ENCODE peak calls at places on chromosomes 5 and 9, in four cellular contexts. One of them, this sample, is unnamed.

GRCh38 chr9:22446950-22447606 is 454 bp downstream of the DMRTA1 start:
- DNase-seq in IMR-90: peak; percentile 20
- DNase-seq in H9: peak; percentile 80
- DNase-seq in mesendoderm: peak; percentile 87
- DNase-seq in this sample: peak; percentile 86

GRCh38 chr9:15578719-15579118 is 25.9 kb downstream of the CCDC171 start:
- DNase-seq in IMR-90: peak; percentile 85
- DNase-seq in H9: no peak
- DNase-seq in mesendoderm: no peak
- DNase-seq in this sample: no peak

GRCh38 chr5:132655821-132656773 is 1.9 kb upstream of the IL13 start:
- DNase-seq in IMR-90: no peak
- DNase-seq in H9: peak; percentile 55
- DNase-seq in mesendoderm: no peak
- DNase-seq in this sample: no peak

GRCh38 chr5:16784843-16785791 is 151.0 kb downstream of the MYO10 start:
- DNase-seq in IMR-90: peak; percentile 31
- DNase-seq in H9: no peak
- DNase-seq in mesendoderm: no peak
- DNase-seq in this sample: no peak

GRCh38 chr9:87597710-87598200 is 100.1 kb downstream of the DAPK1 start:
- DNase-seq in IMR-90: no peak
- DNase-seq in H9: no peak
- DNase-seq in mesendoderm: no peak
- DNase-seq in this sample: no peak

GRCh38 chr9:86452194-86452828 is 98.1 kb upstream of the TUT7 start:
- DNase-seq in IMR-90: peak; percentile 3
- DNase-seq in H9: no peak
- DNase-seq in mesendoderm: no peak
- DNase-seq in this sample: no peak

GRCh38 chr9:27351438-27351837 is 54.5 kb upstream of the EQTN start:
- DNase-seq in IMR-90: no peak
- DNase-seq in H9: no peak
- DNase-seq in mesendoderm: no peak
- DNase-seq in this sample: no peak

GRCh38 chr5:133599044-133599443 is 13.3 kb downstream of the FSTL4 start:
- DNase-seq in IMR-90: no peak
- DNase-seq in H9: no peak
- DNase-seq in mesendoderm: no peak
- DNase-seq in this sample: no peak

GRCh38 chr5:67983251-67983941 is 232.2 kb upstream of the PIK3R1 start:
- DNase-seq in IMR-90: peak; percentile 72
- DNase-seq in H9: no peak
- DNase-seq in mesendoderm: no peak
- DNase-seq in this sample: no peak

GRCh38 chr9:131310833-131311554 is 21.5 kb downstream of the PLPP7 start:
- DNase-seq in IMR-90: no peak
- DNase-seq in H9: no peak
- DNase-seq in mesendoderm: peak; percentile 39
- DNase-seq in this sample: no peak

GRCh38 chr5:15704397-15704947 is 204.5 kb downstream of the FBXL7 start:
- DNase-seq in IMR-90: peak; percentile 43
- DNase-seq in H9: no peak
- DNase-seq in mesendoderm: no peak
- DNase-seq in this sample: no peak

GRCh38 chr5:87277279-87277835 is 9.7 kb downstream of the RASA1 start:
- DNase-seq in IMR-90: peak; percentile 30
- DNase-seq in H9: no peak
- DNase-seq in mesendoderm: no peak
- DNase-seq in this sample: no peak

GRCh38 chr5:172593306-172593705 is 47.8 kb upstream of the NEURL1B start:
- DNase-seq in IMR-90: no peak
- DNase-seq in H9: no peak
- DNase-seq in mesendoderm: no peak
- DNase-seq in this sample: no peak

GRCh38 chr5:174340221-174340620 is 294.7 kb downstream of the NSG2 start:
- DNase-seq in IMR-90: peak; percentile 8
- DNase-seq in H9: no peak
- DNase-seq in mesendoderm: no peak
- DNase-seq in this sample: no peak

GRCh38 chr9:133351908-133352634 is 4.1 kb downstream of the RPL7A start:
- DNase-seq in IMR-90: peak; percentile 60
- DNase-seq in H9: peak; percentile 93
- DNase-seq in mesendoderm: peak; percentile 93
- DNase-seq in this sample: peak; percentile 65

GRCh38 chr5:18281947-18282557 is 647.8 kb downstream of the TAF11L14 start:
- DNase-seq in IMR-90: peak; percentile 62
- DNase-seq in H9: no peak
- DNase-seq in mesendoderm: peak; percentile 50
- DNase-seq in this sample: no peak

GRCh38 chr5:4228708-4229107 is 633.1 kb downstream of the IRX1 start:
- DNase-seq in IMR-90: no peak
- DNase-seq in H9: no peak
- DNase-seq in mesendoderm: no peak
- DNase-seq in this sample: no peak

GRCh38 chr5:10289991-10290390 is 17.7 kb downstream of the CMBL start:
- DNase-seq in IMR-90: no peak
- DNase-seq in H9: no peak
- DNase-seq in mesendoderm: no peak
- DNase-seq in this sample: no peak

GRCh38 chr5:10297646-10298204 is 10.0 kb downstream of the CMBL start:
- DNase-seq in IMR-90: no peak
- DNase-seq in H9: no peak
- DNase-seq in mesendoderm: no peak
- DNase-seq in this sample: no peak

GRCh38 chr5:10291736-10292135 is 16.0 kb downstream of the CMBL start:
- DNase-seq in IMR-90: no peak
- DNase-seq in H9: no peak
- DNase-seq in mesendoderm: no peak
- DNase-seq in this sample: no peak

GRCh38 chr5:10295619-10296326 is 11.9 kb downstream of the CMBL start:
- DNase-seq in IMR-90: no peak
- DNase-seq in H9: no peak
- DNase-seq in mesendoderm: no peak
- DNase-seq in this sample: no peak

DNA sequence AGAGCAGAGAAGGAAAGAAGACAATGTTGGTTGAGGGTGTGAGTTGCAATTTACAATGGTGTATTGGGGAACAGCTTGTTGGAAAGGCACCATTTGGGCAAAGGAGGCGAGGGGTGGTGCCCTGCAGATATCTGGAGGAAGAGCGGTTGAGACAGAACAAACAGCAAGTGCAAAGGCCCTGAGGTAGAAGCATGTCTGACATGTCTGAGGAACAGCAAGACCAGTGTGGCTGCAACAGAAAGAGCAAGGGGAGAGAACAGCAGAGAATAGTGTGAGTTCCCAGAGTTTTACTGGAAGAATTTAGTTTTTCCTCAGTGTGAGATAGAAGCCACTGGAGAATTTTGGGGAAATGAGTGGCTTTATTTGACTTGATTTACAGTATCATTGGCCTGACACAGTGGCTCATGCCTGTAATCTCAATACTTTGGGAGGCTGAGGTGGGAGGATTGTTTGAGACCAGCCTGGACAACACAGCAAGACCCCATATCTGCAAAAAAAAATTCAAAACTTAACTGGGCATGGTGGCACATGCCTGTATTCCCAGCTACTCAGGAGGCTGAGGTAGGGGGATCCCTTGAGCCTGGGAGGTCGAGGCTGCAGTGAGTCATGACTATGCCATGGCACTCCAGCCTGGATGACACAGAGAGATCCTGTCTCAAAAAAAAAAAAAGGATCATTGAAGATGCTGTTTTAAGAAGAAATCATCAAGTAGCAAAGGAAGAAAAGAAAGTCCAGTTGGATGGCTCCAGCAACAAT is 13.6 kb downstream of the CMBL start:
- DNase-seq in IMR-90: peak; percentile 25
- DNase-seq in H9: no peak
- DNase-seq in mesendoderm: no peak
- DNase-seq in this sample: no peak
- H3K23ac ChIP-seq in IMR-90: no peak overlapping the region
- H3K23ac ChIP-seq in H9: no peak overlapping the region
- H3K23ac ChIP-seq in mesendoderm: no peak overlapping the region
- H3K23ac ChIP-seq in this sample: no peak overlapping the region

GRCh38 chr5:58929726-58930125 is 346.9 kb downstream of the RAB3C start:
- DNase-seq in IMR-90: no peak
- DNase-seq in H9: no peak
- DNase-seq in mesendoderm: no peak
- DNase-seq in this sample: no peak
- H3K4me1 ChIP-seq in IMR-90: no peaks in the 10 kb centered on the region
- H3K4me1 ChIP-seq in H9: peaks cover 7% of the 10 kb centered on the region
- H3K4me1 ChIP-seq in mesendoderm: no peaks in the 10 kb centered on the region
- H3K4me1 ChIP-seq in this sample: peaks cover 9% of the 10 kb centered on the region

GRCh38 chr5:31682847-31683246 is 43.9 kb downstream of the PDZD2 start:
- DNase-seq in IMR-90: no peak
- DNase-seq in H9: no peak
- DNase-seq in mesendoderm: no peak
- DNase-seq in this sample: no peak
- H3K23ac ChIP-seq in IMR-90: no peak overlapping the region
- H3K23ac ChIP-seq in H9: no peak overlapping the region
- H3K23ac ChIP-seq in mesendoderm: no peak overlapping the region
- H3K23ac ChIP-seq in this sample: no peak overlapping the region

GRCh38 chr5:61334224-61335196 is 2.5 kb downstream of the ZSWIM6 start:
- DNase-seq in IMR-90: peak; percentile 76
- DNase-seq in H9: no peak
- DNase-seq in mesendoderm: peak; percentile 73
- DNase-seq in this sample: no peak

GRCh38 chr5:61342066-61342465 is 10.0 kb downstream of the ZSWIM6 start:
- DNase-seq in IMR-90: peak; percentile 70
- DNase-seq in H9: no peak
- DNase-seq in mesendoderm: peak; percentile 42
- DNase-seq in this sample: no peak

GRCh38 chr5:61340775-61341361 is 8.8 kb downstream of the ZSWIM6 start:
- DNase-seq in IMR-90: no peak
- DNase-seq in H9: no peak
- DNase-seq in mesendoderm: no peak
- DNase-seq in this sample: no peak

GRCh38 chr5:61344187-61344944 is 12.3 kb downstream of the ZSWIM6 start:
- DNase-seq in IMR-90: peak; percentile 33
- DNase-seq in H9: no peak
- DNase-seq in mesendoderm: no peak
- DNase-seq in this sample: no peak

GRCh38 chr5:61339764-61340163 is 7.7 kb downstream of the ZSWIM6 start:
- DNase-seq in IMR-90: no peak
- DNase-seq in H9: no peak
- DNase-seq in mesendoderm: no peak
- DNase-seq in this sample: no peak
- H3K4me1 ChIP-seq in IMR-90: peaks cover 11% of the 10 kb centered on the region
- H3K4me1 ChIP-seq in H9: no peaks in the 10 kb centered on the region
- H3K4me1 ChIP-seq in mesendoderm: peaks cover 7% of the 10 kb centered on the region
- H3K4me1 ChIP-seq in this sample: peaks cover 2% of the 10 kb centered on the region

DNA sequence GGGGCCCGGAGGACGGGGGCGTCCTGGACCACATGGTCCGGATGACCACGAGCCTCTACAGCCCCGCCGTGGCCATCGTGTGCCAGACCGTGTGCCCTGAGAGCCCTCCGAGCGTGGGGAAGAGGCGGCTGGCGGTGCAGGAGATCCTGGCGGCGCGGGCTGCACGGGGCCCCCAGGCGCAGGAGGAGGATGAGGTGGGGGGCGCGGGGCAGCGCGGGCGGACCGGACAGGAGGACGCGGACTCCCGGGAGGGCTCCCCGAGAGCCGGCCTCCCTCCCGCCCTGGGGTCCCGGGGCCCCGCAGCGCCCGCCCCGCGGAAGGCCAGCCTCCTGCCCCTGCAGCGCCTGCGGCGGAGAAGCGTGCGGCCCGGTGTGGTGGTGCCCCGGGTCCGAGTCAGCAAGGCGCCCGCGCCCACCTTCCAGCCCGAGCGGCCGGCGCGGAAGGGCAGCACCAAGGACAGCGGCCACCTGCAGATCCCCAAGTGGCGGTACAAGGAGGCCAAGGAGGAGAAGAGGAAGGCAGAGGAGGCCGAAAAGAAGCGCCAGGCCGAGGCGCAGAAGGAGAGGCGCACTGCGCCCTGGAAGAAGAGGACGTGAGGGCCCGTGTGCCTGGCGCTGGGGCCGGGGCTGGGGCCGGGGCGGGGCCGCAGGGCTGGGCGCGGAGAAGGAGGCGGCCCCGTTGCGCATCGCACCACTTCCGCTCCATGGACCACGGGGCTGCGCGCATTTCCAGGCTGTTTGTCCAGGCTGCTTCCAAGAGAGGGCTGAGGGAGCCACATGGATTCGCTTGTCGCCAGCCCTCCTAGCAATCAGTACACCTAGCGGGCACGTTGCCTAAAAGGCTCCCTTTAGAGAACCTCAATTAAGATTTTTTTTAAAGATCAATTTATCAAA is 85.9 kb downstream of the ANKRD33B start:
- DNase-seq in IMR-90: no peak
- DNase-seq in H9: peak; percentile 90
- DNase-seq in mesendoderm: no peak
- DNase-seq in this sample: no peak
- H3K23ac ChIP-seq in IMR-90: no peak overlapping the region
- H3K23ac ChIP-seq in H9: no peak overlapping the region
- H3K23ac ChIP-seq in mesendoderm: no peak overlapping the region
- H3K23ac ChIP-seq in this sample: no peak overlapping the region

GRCh38 chr5:140181002-140181483 is 6.1 kb downstream of the CYSTM1 start:
- DNase-seq in IMR-90: no peak
- DNase-seq in H9: no peak
- DNase-seq in mesendoderm: no peak
- DNase-seq in this sample: no peak
- H3K4me1 ChIP-seq in IMR-90: peaks cover 10% of the 10 kb centered on the region
- H3K4me1 ChIP-seq in H9: no peaks in the 10 kb centered on the region
- H3K4me1 ChIP-seq in mesendoderm: peaks cover 9% of the 10 kb centered on the region
- H3K4me1 ChIP-seq in this sample: peaks cover 5% of the 10 kb centered on the region

GRCh38 chr5:131622633-131623032 is 12.4 kb downstream of the RAPGEF6 start:
- DNase-seq in IMR-90: peak; percentile 79
- DNase-seq in H9: no peak
- DNase-seq in mesendoderm: no peak
- DNase-seq in this sample: no peak
- H3K23ac ChIP-seq in IMR-90: no peak overlapping the region
- H3K23ac ChIP-seq in H9: no peak overlapping the region
- H3K23ac ChIP-seq in mesendoderm: no peak overlapping the region
- H3K23ac ChIP-seq in this sample: no peak overlapping the region

GRCh38 chr5:111584651-111585050 is 72.3 kb upstream of the STARD4 start:
- DNase-seq in IMR-90: peak; percentile 75
- DNase-seq in H9: no peak
- DNase-seq in mesendoderm: peak; percentile 96
- DNase-seq in this sample: no peak

GRCh38 chr5:111585291-111585690 is 73.0 kb upstream of the STARD4 start:
- DNase-seq in IMR-90: no peak
- DNase-seq in H9: no peak
- DNase-seq in mesendoderm: peak; percentile 50
- DNase-seq in this sample: no peak

GRCh38 chr5:111585946-111586345 is 73.6 kb upstream of the STARD4 start:
- DNase-seq in IMR-90: no peak
- DNase-seq in H9: no peak
- DNase-seq in mesendoderm: no peak
- DNase-seq in this sample: no peak

GRCh38 chr5:111587728-111588127 is 75.4 kb upstream of the STARD4 start:
- DNase-seq in IMR-90: no peak
- DNase-seq in H9: no peak
- DNase-seq in mesendoderm: no peak
- DNase-seq in this sample: no peak

DNA sequence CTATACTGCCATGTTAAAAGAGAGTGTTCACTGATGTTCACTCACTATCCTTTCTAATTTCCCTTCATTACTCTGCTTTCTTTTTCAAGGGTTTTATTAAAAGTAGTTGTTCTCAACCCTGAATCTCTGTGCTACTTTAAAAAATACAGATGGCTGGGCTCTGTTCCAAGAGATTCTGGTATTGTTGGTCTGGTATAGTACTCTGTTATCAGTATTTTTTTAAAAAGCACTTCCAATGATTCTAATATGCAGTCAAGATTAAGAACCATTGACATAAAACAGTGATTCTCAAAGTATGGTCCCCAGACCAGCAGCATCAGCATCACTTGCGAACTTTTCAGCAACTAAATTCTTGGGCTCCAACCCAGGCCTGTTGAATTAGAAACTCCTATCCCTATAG is 77.0 kb upstream of the STARD4 start:
- DNase-seq in IMR-90: no peak
- DNase-seq in H9: no peak
- DNase-seq in mesendoderm: no peak
- DNase-seq in this sample: no peak
- H3K4me1 ChIP-seq in IMR-90: no peaks in the 10 kb centered on the region
- H3K4me1 ChIP-seq in H9: no peaks in the 10 kb centered on the region
- H3K4me1 ChIP-seq in mesendoderm: peaks cover 8% of the 10 kb centered on the region
- H3K4me1 ChIP-seq in this sample: no peaks in the 10 kb centered on the region

This sample was measured in H1.